ENCODE peak calls at places on chromosomes 1 and 21, in eight cellular contexts. One of them, this sample, is unnamed.

GRCh38 chr1:63014267-63014666 is 230.3 kb downstream of the ATG4C start:
- DNase-seq in NCI-H510A treated with DMSO at 0.1 percent for 48 hours: no peak
- DNase-seq in ovary: no peak
- DNase-seq in GM12891: no peak
- DNase-seq in activated CD4-positive, alpha-beta T cell treated with anti-CD3 and anti-CD28 coated beads for 4 hours: no peak
- DNase-seq in GM10248: no peak
- DNase-seq in T-cell: no peak
- DNase-seq in right lobe of liver: no peak
- DNase-seq in this sample: no peak

GRCh38 chr1:34844252-34844634 is 15.3 kb downstream of the SMIM12 start:
- DNase-seq in NCI-H510A treated with DMSO at 0.1 percent for 48 hours: no peak
- DNase-seq in GM12891: no peak
- DNase-seq in GM10248: no peak
- DNase-seq in right lobe of liver: no peak
- DNase-seq in activated CD4-positive, alpha-beta T cell treated with anti-CD3 and anti-CD28 coated beads for 4 hours: no peak
- DNase-seq in T-cell: no peak
- DNase-seq in ovary: no peak
- DNase-seq in this sample: peak; percentile 25

GRCh38 chr21:25396135-25396711 is 211.1 kb downstream of the MRPL39 start:
- DNase-seq in right lobe of liver: no peak
- DNase-seq in T-cell: no peak
- DNase-seq in ovary: no peak
- DNase-seq in GM10248: peak; percentile 60
- DNase-seq in GM12891: peak; percentile 24
- DNase-seq in NCI-H510A treated with DMSO at 0.1 percent for 48 hours: no peak
- DNase-seq in activated CD4-positive, alpha-beta T cell treated with anti-CD3 and anti-CD28 coated beads for 4 hours: peak; percentile 34
- DNase-seq in this sample: no peak

GRCh38 chr1:228050571-228051181 is 31.8 kb upstream of the ARF1 start:
- DNase-seq in ovary: no peak
- DNase-seq in GM12891: no peak
- DNase-seq in T-cell: no peak
- DNase-seq in activated CD4-positive, alpha-beta T cell treated with anti-CD3 and anti-CD28 coated beads for 4 hours: no peak
- DNase-seq in GM10248: no peak
- DNase-seq in right lobe of liver: peak; percentile 35
- DNase-seq in NCI-H510A treated with DMSO at 0.1 percent for 48 hours: no peak
- DNase-seq in this sample: no peak

GRCh38 chr1:220007438-220007837 is 38.9 kb downstream of the EPRS1 start:
- DNase-seq in GM12891: no peak
- DNase-seq in right lobe of liver: no peak
- DNase-seq in T-cell: no peak
- DNase-seq in GM10248: no peak
- DNase-seq in activated CD4-positive, alpha-beta T cell treated with anti-CD3 and anti-CD28 coated beads for 4 hours: no peak
- DNase-seq in NCI-H510A treated with DMSO at 0.1 percent for 48 hours: no peak
- DNase-seq in ovary: no peak
- DNase-seq in this sample: peak; percentile 10

GRCh38 chr1:153357853-153358690 is at the start of gene S100A9:
- DNase-seq in ovary: no peak
- DNase-seq in T-cell: no peak
- DNase-seq in NCI-H510A treated with DMSO at 0.1 percent for 48 hours: no peak
- DNase-seq in GM12891: no peak
- DNase-seq in right lobe of liver: no peak
- DNase-seq in GM10248: no peak
- DNase-seq in activated CD4-positive, alpha-beta T cell treated with anti-CD3 and anti-CD28 coated beads for 4 hours: no peak
- DNase-seq in this sample: no peak

GRCh38 chr1:9646037-9646436 is 5.5 kb upstream of the PIK3CD start:
- DNase-seq in T-cell: no peak
- DNase-seq in activated CD4-positive, alpha-beta T cell treated with anti-CD3 and anti-CD28 coated beads for 4 hours: no peak
- DNase-seq in ovary: no peak
- DNase-seq in GM12891: no peak
- DNase-seq in right lobe of liver: no peak
- DNase-seq in NCI-H510A treated with DMSO at 0.1 percent for 48 hours: no peak
- DNase-seq in GM10248: no peak
- DNase-seq in this sample: no peak

GRCh38 chr1:87056974-87057373 is 142.5 kb downstream of the HS2ST1 start:
- DNase-seq in activated CD4-positive, alpha-beta T cell treated with anti-CD3 and anti-CD28 coated beads for 4 hours: no peak
- DNase-seq in T-cell: no peak
- DNase-seq in GM12891: no peak
- DNase-seq in GM10248: no peak
- DNase-seq in NCI-H510A treated with DMSO at 0.1 percent for 48 hours: no peak
- DNase-seq in ovary: no peak
- DNase-seq in right lobe of liver: no peak
- DNase-seq in this sample: no peak

GRCh38 chr1:87956072-87956471 is 627.4 kb downstream of the LMO4 start:
- DNase-seq in GM10248: no peak
- DNase-seq in GM12891: no peak
- DNase-seq in NCI-H510A treated with DMSO at 0.1 percent for 48 hours: no peak
- DNase-seq in right lobe of liver: no peak
- DNase-seq in T-cell: no peak
- DNase-seq in activated CD4-positive, alpha-beta T cell treated with anti-CD3 and anti-CD28 coated beads for 4 hours: no peak
- DNase-seq in ovary: no peak
- DNase-seq in this sample: peak; percentile 97

GRCh38 chr1:156616463-156616862 is 2.8 kb upstream of the HAPLN2 start:
- DNase-seq in GM12891: no peak
- DNase-seq in activated CD4-positive, alpha-beta T cell treated with anti-CD3 and anti-CD28 coated beads for 4 hours: no peak
- DNase-seq in NCI-H510A treated with DMSO at 0.1 percent for 48 hours: peak; percentile 71
- DNase-seq in ovary: no peak
- DNase-seq in GM10248: no peak
- DNase-seq in right lobe of liver: no peak
- DNase-seq in T-cell: no peak
- DNase-seq in this sample: peak; percentile 97

GRCh38 chr1:6695861-6696260 is 5.8 kb downstream of the DNAJC11 start:
- DNase-seq in T-cell: no peak
- DNase-seq in GM10248: no peak
- DNase-seq in GM12891: no peak
- DNase-seq in activated CD4-positive, alpha-beta T cell treated with anti-CD3 and anti-CD28 coated beads for 4 hours: no peak
- DNase-seq in right lobe of liver: no peak
- DNase-seq in ovary: no peak
- DNase-seq in NCI-H510A treated with DMSO at 0.1 percent for 48 hours: no peak
- DNase-seq in this sample: peak; percentile 12

GRCh38 chr1:65114312-65114711 is 33.7 kb upstream of the AK4 start:
- DNase-seq in right lobe of liver: no peak
- DNase-seq in NCI-H510A treated with DMSO at 0.1 percent for 48 hours: no peak
- DNase-seq in T-cell: no peak
- DNase-seq in GM12891: no peak
- DNase-seq in GM10248: no peak
- DNase-seq in ovary: peak; percentile 10
- DNase-seq in activated CD4-positive, alpha-beta T cell treated with anti-CD3 and anti-CD28 coated beads for 4 hours: no peak
- DNase-seq in this sample: no peak

GRCh38 chr1:94688646-94689045 is 131.5 kb upstream of the SLC44A3 start:
- DNase-seq in NCI-H510A treated with DMSO at 0.1 percent for 48 hours: no peak
- DNase-seq in T-cell: no peak
- DNase-seq in ovary: peak; percentile 4
- DNase-seq in GM10248: no peak
- DNase-seq in right lobe of liver: no peak
- DNase-seq in activated CD4-positive, alpha-beta T cell treated with anti-CD3 and anti-CD28 coated beads for 4 hours: no peak
- DNase-seq in GM12891: no peak
- DNase-seq in this sample: no peak

GRCh38 chr1:33274446-33274845 is 18.2 kb downstream of the ZNF362 start:
- DNase-seq in activated CD4-positive, alpha-beta T cell treated with anti-CD3 and anti-CD28 coated beads for 4 hours: no peak
- DNase-seq in ovary: no peak
- DNase-seq in GM10248: no peak
- DNase-seq in GM12891: no peak
- DNase-seq in T-cell: no peak
- DNase-seq in NCI-H510A treated with DMSO at 0.1 percent for 48 hours: no peak
- DNase-seq in right lobe of liver: peak; percentile 15
- DNase-seq in this sample: no peak

GRCh38 chr1:1847501-1848289 is 43.2 kb downstream of the GNB1 start:
- DNase-seq in T-cell: no peak
- DNase-seq in NCI-H510A treated with DMSO at 0.1 percent for 48 hours: no peak
- DNase-seq in GM12891: no peak
- DNase-seq in activated CD4-positive, alpha-beta T cell treated with anti-CD3 and anti-CD28 coated beads for 4 hours: no peak
- DNase-seq in ovary: no peak
- DNase-seq in GM10248: peak; percentile 18
- DNase-seq in right lobe of liver: no peak
- DNase-seq in this sample: no peak

GRCh38 chr1:62735491-62736171 is 47.4 kb upstream of the DOCK7 start:
- DNase-seq in ovary: no peak
- DNase-seq in right lobe of liver: no peak
- DNase-seq in activated CD4-positive, alpha-beta T cell treated with anti-CD3 and anti-CD28 coated beads for 4 hours: no peak
- DNase-seq in GM12891: no peak
- DNase-seq in NCI-H510A treated with DMSO at 0.1 percent for 48 hours: no peak
- DNase-seq in GM10248: no peak
- DNase-seq in T-cell: no peak
- DNase-seq in this sample: peak; percentile 86

GRCh38 chr1:42981871-42982270 is 23.2 kb upstream of the SLC2A1 start:
- DNase-seq in NCI-H510A treated with DMSO at 0.1 percent for 48 hours: no peak
- DNase-seq in ovary: no peak
- DNase-seq in right lobe of liver: no peak
- DNase-seq in activated CD4-positive, alpha-beta T cell treated with anti-CD3 and anti-CD28 coated beads for 4 hours: no peak
- DNase-seq in GM12891: no peak
- DNase-seq in T-cell: no peak
- DNase-seq in GM10248: no peak
- DNase-seq in this sample: no peak

GRCh38 chr1:50458507-50458906 is 35.3 kb upstream of the DMRTA2 start:
- DNase-seq in activated CD4-positive, alpha-beta T cell treated with anti-CD3 and anti-CD28 coated beads for 4 hours: no peak
- DNase-seq in T-cell: no peak
- DNase-seq in GM12891: no peak
- DNase-seq in ovary: no peak
- DNase-seq in NCI-H510A treated with DMSO at 0.1 percent for 48 hours: no peak
- DNase-seq in GM10248: no peak
- DNase-seq in right lobe of liver: no peak
- DNase-seq in this sample: peak; percentile 14

GRCh38 chr1:1304331-1305299 is 3.1 kb downstream of the ACAP3 start:
- DNase-seq in ovary: peak; percentile 90
- DNase-seq in T-cell: no peak
- DNase-seq in NCI-H510A treated with DMSO at 0.1 percent for 48 hours: peak; percentile 98
- DNase-seq in GM12891: no peak
- DNase-seq in GM10248: no peak
- DNase-seq in activated CD4-positive, alpha-beta T cell treated with anti-CD3 and anti-CD28 coated beads for 4 hours: no peak
- DNase-seq in right lobe of liver: no peak
- DNase-seq in this sample: peak; percentile 90

GRCh38 chr1:67978988-67979516 is 71.4 kb downstream of the DIRAS3 start:
- DNase-seq in ovary: no peak
- DNase-seq in T-cell: no peak
- DNase-seq in NCI-H510A treated with DMSO at 0.1 percent for 48 hours: no peak
- DNase-seq in right lobe of liver: no peak
- DNase-seq in GM10248: no peak
- DNase-seq in GM12891: no peak
- DNase-seq in activated CD4-positive, alpha-beta T cell treated with anti-CD3 and anti-CD28 coated beads for 4 hours: no peak
- DNase-seq in this sample: peak; percentile 71

This sample was measured in EH.